ENCODE peak calls at places on chromosomes 4 and X, in four cellular contexts. N, O, Y and W are unnamed samples. For H3K4me1, the result is how much of the 10 kb centered on the place peaks cover.

GRCh38 chrX:41605144-41605543 is 83.6 kb upstream of the GPR34 start:
- DNase-seq in N (no peak), O (no peak), Y (no peak), W (no peak)

GRCh38 chr4:139191373-139191772 is 14.4 kb upstream of the ELF2 start:
- DNase-seq in N (no peak), O (no peak), Y (no peak), W (no peak)

GRCh38 chrX:93422693-93423092 is 250.7 kb downstream of the NAP1L3 start:
- DNase-seq in N (peak), O (no peak), Y (peak), W (peak)

GRCh38 chr4:105196523-105197145 is 50.0 kb downstream of the TET2 start:
- DNase-seq in N (peak), O (no peak), Y (no peak), W (no peak)

GRCh38 chrX:9510980-9511379 is 46.1 kb downstream of the TBL1X start:
- DNase-seq in N (no peak), O (no peak), Y (no peak), W (no peak)

GRCh38 chrX:106898462-106898861 is 4.7 kb downstream of the RIPPLY1 start:
- DNase-seq in N (peak), O (no peak), Y (peak), W (no peak)

GRCh38 chrX:56762707-56763555 is 33.9 kb downstream of the NBDY start:
- DNase-seq in N (no peak), O (no peak), Y (no peak), W (no peak)

GRCh38 chrX:105781794-105782193 is 40.5 kb upstream of the NRK start:
- DNase-seq in N (no peak), O (no peak), Y (no peak), W (no peak)

GRCh38 chrX:3550160-3550765 is 163.2 kb downstream of the PRKX start:
- DNase-seq in N (no peak), O (no peak), Y (peak), W (no peak)

GRCh38 chr4:168917150-168917779 is 92.8 kb downstream of the CBR4 start:
- DNase-seq in N (peak), O (no peak), Y (peak), W (no peak)

GRCh38 chrX:123884809-123885408 is 25.1 kb downstream of the XIAP start:
- DNase-seq in N (peak), O (peak), Y (peak), W (peak)

GRCh38 chrX:119763175-119763574 is 4.8 kb downstream of the SOWAHD start:
- DNase-seq in N (peak), O (no peak), Y (no peak), W (peak)

GRCh38 chr4:40990202-40990898 is 224.0 kb downstream of the APBB2 start:
- DNase-seq in N (peak), O (no peak), Y (no peak), W (peak)

GRCh38 chrX:154019061-154019621 is 561 bp downstream of the IRAK1 start:
- DNase-seq in N (no peak), O (no peak), Y (no peak), W (peak)

GRCh38 chrX:85017721-85018120 is 14.0 kb downstream of the APOOL start:
- DNase-seq in N (no peak), O (no peak), Y (no peak), W (no peak)

GRCh38 chrX:48196745-48197213 is at the start of gene SSX5:
- DNase-seq in N (no peak), O (no peak), Y (no peak), W (no peak)

GRCh38 chrX:47497274-47497673 is 14.3 kb upstream of the ZNF41 start:
- DNase-seq in N (peak), O (no peak), Y (no peak), W (no peak)

GRCh38 chr4:38529189-38530115 is 134.5 kb upstream of the KLF3 start:
- DNase-seq in N (no peak), O (no peak), Y (no peak), W (no peak)

GRCh38 chr4:124282301-124282898 is 430.1 kb downstream of the ANKRD50 start:
- DNase-seq in N (no peak), O (no peak), Y (no peak), W (no peak)

GRCh38 chrX:25004040-25004439 is 11.7 kb downstream of the ARX start:
- DNase-seq in N (no peak), O (no peak), Y (no peak), W (no peak)

GRCh38 chr4:83552924-83553323 is 17.0 kb downstream of the GPAT3 start:
- DNase-seq in N (peak), O (no peak), Y (no peak), W (no peak)

GRCh38 chrX:50430917-50431316 is 39.7 kb downstream of the DGKK start:
- DNase-seq in N (no peak), O (no peak), Y (no peak), W (no peak)

GRCh38 chr4:185513489-185514181 is 21.7 kb downstream of the PDLIM3 start:
- DNase-seq in N (peak), O (no peak), Y (peak), W (no peak)

GRCh38 chr4:13642576-13642975 is 15.1 kb upstream of the BOD1L1 start:
- DNase-seq in N (peak), O (peak), Y (no peak), W (no peak)

GRCh38 chr4:1490906-1491629 is 84.8 kb upstream of the NKX1-1 start:
- DNase-seq in N (no peak), O (no peak), Y (no peak), W (peak)

GRCh38 chr4:175807596-175807995 is 4.5 kb downstream of the GPM6A start:
- DNase-seq in N (no peak), O (no peak), Y (no peak), W (no peak)

GRCh38 chrX:140447150-140447549 is 57.7 kb downstream of the SOX3 start:
- DNase-seq in N (no peak), O (no peak), Y (no peak), W (no peak)

GRCh38 chr4:139844057-139844456 is 178.4 kb downstream of the MGST2 start:
- DNase-seq in N (no peak), O (no peak), Y (no peak), W (no peak)

GRCh38 chrX:38437093-38437492 is 84.7 kb downstream of the OTC start:
- DNase-seq in N (peak), O (no peak), Y (no peak), W (no peak)

GRCh38 chrX:118594697-118595420 is 99.2 kb downstream of the DOCK11 start:
- DNase-seq in N (no peak), O (no peak), Y (no peak), W (peak)

GRCh38 chrX:152949114-152949513 is 44.8 kb downstream of the PNMA5 start:
- DNase-seq in N (no peak), O (no peak), Y (no peak), W (no peak)

GRCh38 chr4:153205757-153206156 is 1.5 kb downstream of the TRIM2 start:
- DNase-seq in N (no peak), O (no peak), Y (peak), W (no peak)

GRCh38 chrX:87409113-87409841 is 108.3 kb upstream of the KLHL4 start:
- DNase-seq in N (peak), O (peak), Y (peak), W (no peak)

GRCh38 chrX:96994088-96994487 is 110.4 kb downstream of the RPA4 start:
- DNase-seq in N (no peak), O (no peak), Y (no peak), W (no peak)

GRCh38 chrX:54786972-54787371 is 11.1 kb downstream of the ITIH6 start:
- DNase-seq in N (no peak), O (no peak), Y (no peak), W (no peak)

DNA sequence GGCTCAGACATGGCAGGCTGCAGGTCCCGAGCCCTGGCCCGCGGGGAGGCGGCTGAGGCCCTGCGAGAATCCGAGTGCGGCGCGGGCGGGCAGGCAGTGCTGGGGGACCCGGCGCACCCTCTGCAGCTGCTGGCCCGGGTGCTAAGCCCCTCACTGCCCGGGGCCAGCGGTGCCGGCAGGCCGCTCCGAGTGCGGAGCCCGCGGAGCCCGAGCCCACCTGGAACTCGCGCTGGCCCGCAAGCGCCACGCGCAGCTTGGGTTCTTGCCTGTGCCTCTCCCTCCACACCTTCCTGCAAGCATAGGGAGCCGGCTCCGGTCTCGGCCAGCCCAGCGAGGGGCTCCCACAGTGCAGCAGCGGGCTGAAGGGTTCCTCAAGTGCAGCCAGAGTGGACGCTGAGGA is 97.5 kb downstream of the QDPR start:
- DNase-seq in N (no peak), O (no peak), Y (no peak), W (no peak)
- H3K4me3 ChIP-seq in N (no peak), O (no peak), Y (no peak), W (no peak)

GRCh38 chr4:183905593-183906485 is 732 bp downstream of the STOX2 start:
- DNase-seq in N (peak), O (peak), Y (peak), W (no peak)
- H3K4me1 ChIP-seq in N (under half), O (under half), Y (under half), W (under half)

DNA sequence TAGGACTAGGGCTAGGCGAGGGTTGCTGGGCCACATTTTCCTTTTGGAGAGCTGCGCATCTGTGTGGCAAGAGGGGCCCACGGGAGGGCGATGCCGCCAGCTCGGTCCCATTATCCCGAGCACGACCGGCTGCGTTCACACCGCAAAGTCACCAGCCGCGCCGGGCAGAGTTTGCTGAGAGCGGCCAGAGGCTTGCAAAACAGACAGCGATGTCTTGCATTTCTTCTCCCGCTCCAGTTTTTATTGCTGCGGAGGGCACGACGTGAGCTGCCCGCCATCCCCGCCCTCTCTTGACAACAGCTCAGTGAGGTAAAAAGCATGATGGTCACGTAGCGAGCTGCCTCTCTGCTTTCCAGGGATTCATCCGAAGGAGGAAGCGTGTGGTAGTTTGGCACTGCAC is 102.2 kb upstream of the TENM3 start:
- DNase-seq in N (no peak), O (no peak), Y (peak), W (no peak)
- H3K4me3 ChIP-seq in N (no peak), O (no peak), Y (no peak), W (no peak)

GRCh38 chr4:173270312-173271027 is 63.7 kb downstream of the HMGB2 start:
- DNase-seq in N (peak), O (no peak), Y (peak), W (no peak)
- H3K4me1 ChIP-seq in N (under half), O (under half), Y (under half), W (under half)

DNA sequence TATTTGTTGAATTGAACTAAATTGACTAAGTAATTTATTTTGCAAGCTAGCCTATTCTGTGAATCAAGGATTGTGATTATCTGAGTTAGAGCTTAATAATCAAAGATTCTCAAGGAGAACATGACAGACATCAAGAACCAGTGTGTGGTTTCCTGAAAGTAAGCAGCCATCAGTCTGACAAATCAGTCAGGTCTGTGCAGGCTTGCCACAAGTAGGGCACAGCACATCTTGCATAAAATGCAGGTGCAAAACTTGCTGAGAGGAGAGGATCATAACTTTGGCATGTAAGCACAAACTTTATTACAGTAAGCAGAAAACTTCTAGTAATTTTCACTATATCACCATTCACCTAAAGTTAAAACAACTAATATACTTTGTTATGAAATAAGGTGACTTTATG is 22.5 kb downstream of the FAM241A start:
- DNase-seq in N (peak), O (no peak), Y (no peak), W (no peak)
- H3K4me3 ChIP-seq in N (no peak), O (no peak), Y (no peak), W (no peak)